ENCODE peak calls at places on chromosomes 11 and 22, in six cellular contexts. A, X, P, U, N and D are unnamed samples.

GRCh38 chr22:36913431-36914382 is at the start of gene CSF2RB:
- DNase-seq in A (no peak), X (no peak), P (no peak), U (peak; percentile 70), N (peak; percentile 78), D (no peak)

GRCh38 chr11:111259871-111260270 is 14.3 kb downstream of the POU2AF2 start:
- DNase-seq in A (no peak), X (peak; percentile 67), P (no peak), U (no peak), N (no peak), D (no peak)

GRCh38 chr22:20055654-20056053 is 24.4 kb upstream of the DGCR8 start:
- DNase-seq in A (peak; percentile 3), X (no peak), P (no peak), U (no peak), N (no peak), D (no peak)

GRCh38 chr11:121762820-121763219 is 310.1 kb upstream of the SORL1-AS1 start:
- DNase-seq in A (peak; percentile 24), X (peak; percentile 63), P (no peak), U (no peak), N (no peak), D (no peak)

GRCh38 chr11:114818382-114818781 is 140.1 kb downstream of the NXPE2 start:
- DNase-seq in A (no peak), X (no peak), P (no peak), U (no peak), N (no peak), D (no peak)

GRCh38 chr11:3894128-3894731 is 38.8 kb downstream of the STIM1 start:
- DNase-seq in A (peak; percentile 66), X (peak; percentile 14), P (no peak), U (no peak), N (no peak), D (no peak)

GRCh38 chr11:131094828-131095227 is 178.5 kb upstream of the SNX19 start:
- DNase-seq in A (no peak), X (no peak), P (no peak), U (no peak), N (no peak), D (no peak)

GRCh38 chr11:64729851-64730382 is 6.9 kb upstream of the NRXN2 start:
- DNase-seq in A (peak; percentile 45), X (no peak), P (no peak), U (no peak), N (peak; percentile 23), D (no peak)

GRCh38 chr11:111745719-111746504 is 20.3 kb downstream of the PPP2R1B start:
- DNase-seq in A (no peak), X (peak; percentile 67), P (no peak), U (no peak), N (no peak), D (no peak)

GRCh38 chr11:22780914-22781593 is 48.5 kb downstream of the SVIP start:
- DNase-seq in A (no peak), X (no peak), P (no peak), U (no peak), N (peak; percentile 37), D (no peak)

GRCh38 chr11:37861671-37862070 is 1263.6 kb upstream of the RAG2 start:
- DNase-seq in A (no peak), X (no peak), P (no peak), U (no peak), N (no peak), D (no peak)

GRCh38 chr11:72799441-72799840 is 5.6 kb upstream of the STARD10 start:
- DNase-seq in A (no peak), X (no peak), P (no peak), U (no peak), N (no peak), D (no peak)

GRCh38 chr22:33896801-33897620 is 23.3 kb downstream of the LARGE1 start:
- DNase-seq in A (no peak), X (peak; percentile 16), P (no peak), U (no peak), N (no peak), D (no peak)

GRCh38 chr11:280762-281485 is 2.7 kb downstream of the NLRP6 start:
- DNase-seq in A (no peak), X (no peak), P (peak; percentile 52), U (peak; percentile 57), N (no peak), D (no peak)

GRCh38 chr11:86143429-86144030 is 74.6 kb upstream of the PICALM start:
- DNase-seq in A (peak; percentile 37), X (no peak), P (no peak), U (no peak), N (peak; percentile 35), D (no peak)

GRCh38 chr11:35751664-35752061 is 89.1 kb downstream of the TRIM44 start:
- DNase-seq in A (no peak), X (peak; percentile 9), P (no peak), U (no peak), N (no peak), D (no peak)

GRCh38 chr22:43925433-43926348 is 2.1 kb downstream of the PNPLA3 start:
- DNase-seq in A (no peak), X (peak; percentile 25), P (no peak), U (no peak), N (no peak), D (no peak)

GRCh38 chr11:11584446-11584810 is 37.4 kb downstream of the GALNT18 start:
- DNase-seq in A (no peak), X (peak; percentile 95), P (no peak), U (peak; percentile 58), N (no peak), D (no peak)

GRCh38 chr11:82732734-82733443 is 775 bp downstream of the FAM181B start:
- DNase-seq in A (peak; percentile 21), X (no peak), P (peak; percentile 25), U (no peak), N (no peak), D (no peak)

GRCh38 chr22:39117585-39118191 is 20.6 kb downstream of the APOBEC3H start:
- DNase-seq in A (no peak), X (peak; percentile 38), P (peak; percentile 69), U (no peak), N (peak; percentile 79), D (peak; percentile 58)

GRCh38 chr22:37032535-37033460 is 13.3 kb downstream of the MPST start:
- DNase-seq in A (no peak), X (peak; percentile 38), P (no peak), U (no peak), N (no peak), D (no peak)

GRCh38 chr22:27578937-27579617 is 222.5 kb downstream of the MN1 start:
- DNase-seq in A (no peak), X (peak; percentile 23), P (no peak), U (no peak), N (no peak), D (no peak)

GRCh38 chr11:112652786-112653390 is 308.3 kb upstream of the NCAM1 start:
- DNase-seq in A (no peak), X (peak; percentile 70), P (no peak), U (no peak), N (no peak), D (no peak)

GRCh38 chr22:35352214-35353111 is 28.4 kb upstream of the HMOX1 start:
- DNase-seq in A (peak; percentile 65), X (peak; percentile 39), P (peak; percentile 57), U (peak; percentile 90), N (peak; percentile 80), D (no peak)

GRCh38 chr11:18698341-18699268 is at the start of gene TMEM86A:
- DNase-seq in A (peak; percentile 95), X (peak; percentile 61), P (peak; percentile 89), U (peak; percentile 96), N (peak; percentile 90), D (peak; percentile 92)

GRCh38 chr22:37982151-37982838 is 2.1 kb downstream of the SOX10 start:
- DNase-seq in A (no peak), X (no peak), P (no peak), U (no peak), N (no peak), D (no peak)

GRCh38 chr11:17672469-17672868 is 46.9 kb upstream of the MYOD1 start:
- DNase-seq in A (no peak), X (no peak), P (no peak), U (no peak), N (no peak), D (no peak)

GRCh38 chr11:120339394-120339890 is 3.2 kb downstream of the ARHGEF12 start:
- DNase-seq in A (peak; percentile 23), X (peak; percentile 43), P (no peak), U (no peak), N (peak; percentile 60), D (no peak)

GRCh38 chr11:63212742-63213141 is 30.7 kb downstream of the SLC22A25 start:
- DNase-seq in A (no peak), X (peak; percentile 0), P (no peak), U (no peak), N (peak; percentile 49), D (no peak)

GRCh38 chr11:16603890-16604783 is 134.3 kb upstream of the C11orf58 start:
- DNase-seq in A (peak; percentile 71), X (peak; percentile 45), P (no peak), U (peak; percentile 85), N (peak; percentile 32), D (no peak)
- H3K36me3 ChIP-seq in A (no peaks in the 10 kb centered on the region), X (no peaks in the 10 kb centered on the region), P (no peaks in the 10 kb centered on the region), U (no peaks in the 10 kb centered on the region), N (no peaks in the 10 kb centered on the region), D (no peaks in the 10 kb centered on the region)

DNA sequence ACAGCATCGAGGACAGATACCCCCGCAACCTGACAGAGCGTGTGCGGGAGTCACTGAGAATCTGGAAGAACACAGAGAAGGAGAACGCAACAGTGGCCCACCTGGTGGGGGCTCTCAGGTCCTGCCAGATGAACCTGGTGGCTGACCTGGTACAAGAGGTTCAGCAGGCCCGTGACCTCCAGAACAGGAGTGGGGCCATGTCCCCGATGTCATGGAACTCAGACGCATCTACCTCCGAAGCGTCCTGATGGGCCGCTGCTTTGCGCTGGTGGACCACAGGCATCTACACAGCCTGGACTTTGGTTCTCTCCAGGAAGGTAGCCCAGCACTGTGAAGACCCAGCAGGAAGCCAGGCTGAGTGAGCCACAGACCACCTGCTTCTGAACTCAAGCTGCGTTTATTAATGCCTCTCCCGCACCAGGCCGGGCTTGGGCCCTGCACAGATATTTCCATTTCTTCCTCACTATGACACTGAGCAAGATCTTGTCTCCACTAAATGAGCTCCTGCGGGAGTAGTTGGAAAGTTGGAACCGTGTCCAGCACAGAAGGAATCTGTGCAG is 3.2 kb downstream of the FADD start:
- DNase-seq in A (no peak), X (no peak), P (no peak), U (no peak), N (no peak), D (no peak)
- H3K27ac ChIP-seq in A (no peak overlapping the region), X (no peak overlapping the region), P (no peak overlapping the region), U (no peak overlapping the region), N (no peak overlapping the region), D (peak overlapping the region; percentile 93)

GRCh38 chr22:23767303-23767672 is 484 bp downstream of the CHCHD10 start:
- DNase-seq in A (no peak), X (no peak), P (no peak), U (no peak), N (no peak), D (no peak)
- H3K9me3 ChIP-seq in A (no peaks in the 10 kb centered on the region), X (no peaks in the 10 kb centered on the region), P (no peaks in the 10 kb centered on the region), U (no peaks in the 10 kb centered on the region), N (no peaks in the 10 kb centered on the region), D (no peaks in the 10 kb centered on the region)

DNA sequence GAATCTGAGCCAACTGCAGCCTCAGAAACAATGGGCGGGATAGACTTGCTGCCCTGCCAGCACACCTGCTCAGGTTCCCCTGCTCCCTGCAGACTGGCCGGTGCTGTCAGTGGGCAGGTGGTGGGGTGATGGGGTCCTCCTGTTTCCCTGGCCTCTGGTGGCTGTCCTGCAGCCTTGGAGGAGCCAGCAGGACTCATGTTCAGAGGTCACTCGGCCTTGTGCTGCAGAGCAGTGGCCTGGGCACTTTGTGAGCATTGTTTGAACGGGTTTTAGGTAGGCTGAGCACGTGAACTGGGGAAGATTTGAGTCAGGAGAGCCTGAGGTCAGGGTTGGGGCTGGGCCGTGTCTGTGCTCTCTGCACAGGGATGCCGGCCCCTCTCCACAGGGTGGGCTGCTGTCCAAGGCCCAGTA is 17.6 kb downstream of the PPIL2 start:
- DNase-seq in A (no peak), X (no peak), P (no peak), U (no peak), N (no peak), D (no peak)
- H3K36me3 ChIP-seq in A (peaks cover 86% of the 10 kb centered on the region), X (peaks cover 20% of the 10 kb centered on the region), P (peaks cover 71% of the 10 kb centered on the region), U (peaks cover 51% of the 10 kb centered on the region), N (no peaks in the 10 kb centered on the region), D (peaks cover 69% of the 10 kb centered on the region)